ENCODE peak calls at places on chromosomes 2 and 18, in six cellular contexts. O is adrenal gland, P is small intestine, U is HCT116, K is A549, J is mammary epithelial cell. M is an unnamed sample.

GRCh38 chr18:37986665-37987064 is 421.1 kb upstream of the CELF4 start:
- DNase-seq in O (no peak), P (no peak), U (no peak), K (no peak), J (no peak), M (no peak)

GRCh38 chr2:71712179-71712818 is 258.9 kb downstream of the DYSF start:
- DNase-seq in O (no peak), P (peak), U (no peak), K (no peak), J (no peak), M (no peak)

GRCh38 chr2:213246665-213247281 is 37.5 kb upstream of the SPAG16 start:
- DNase-seq in O (peak), P (peak), U (peak), K (no peak), J (peak), M (no peak)

GRCh38 chr2:54388093-54388492 is 68.0 kb upstream of the SPTBN1 start:
- DNase-seq in O (no peak), P (no peak), U (no peak), K (no peak), J (no peak), M (no peak)

GRCh38 chr2:241031436-241032165 is 33.2 kb downstream of the SNED1 start:
- DNase-seq in O (peak), P (no peak), U (no peak), K (no peak), J (no peak), M (no peak)

GRCh38 chr2:159396796-159397195 is 110.3 kb upstream of the WDSUB1 start:
- DNase-seq in O (no peak), P (no peak), U (no peak), K (no peak), J (no peak), M (no peak)

GRCh38 chr2:10036095-10036879 is 7.1 kb upstream of the KLF11 start:
- DNase-seq in O (peak), P (no peak), U (no peak), K (peak), J (peak), M (peak)

GRCh38 chr18:13823707-13824395 is at the start of gene MC5R:
- DNase-seq in O (peak), P (peak), U (no peak), K (peak), J (peak), M (peak)

GRCh38 chr2:207571370-207571769 is 41.6 kb downstream of the CREB1 start:
- DNase-seq in O (no peak), P (no peak), U (no peak), K (no peak), J (no peak), M (no peak)

GRCh38 chr2:39516347-39517101 is 79.4 kb upstream of the MAP4K3 start:
- DNase-seq in O (peak), P (no peak), U (no peak), K (no peak), J (no peak), M (no peak)
- H3K27ac ChIP-seq in O (no peak), P (peak), U (no peak), K (peak), J (no peak), M (no peak)

GRCh38 chr2:19738707-19739106 is 163.1 kb downstream of the TTC32 start:
- DNase-seq in O (peak), P (no peak), U (no peak), K (no peak), J (no peak), M (no peak)
- H3K27ac ChIP-seq in O (no peak), P (peak), U (no peak), K (no peak), J (no peak), M (no peak)

GRCh38 chr18:36300211-36300610 is 2.7 kb downstream of the FHOD3 start:
- DNase-seq in O (no peak), P (no peak), U (no peak), K (no peak), J (no peak), M (no peak)

GRCh38 chr18:36303203-36303844 is 5.8 kb downstream of the FHOD3 start:
- DNase-seq in O (no peak), P (no peak), U (no peak), K (no peak), J (no peak), M (no peak)

GRCh38 chr18:36304723-36305122 is 7.2 kb downstream of the FHOD3 start:
- DNase-seq in O (no peak), P (no peak), U (no peak), K (no peak), J (no peak), M (no peak)

GRCh38 chr18:36302676-36303075 is 5.2 kb downstream of the FHOD3 start:
- DNase-seq in O (no peak), P (no peak), U (no peak), K (no peak), J (no peak), M (no peak)

DNA sequence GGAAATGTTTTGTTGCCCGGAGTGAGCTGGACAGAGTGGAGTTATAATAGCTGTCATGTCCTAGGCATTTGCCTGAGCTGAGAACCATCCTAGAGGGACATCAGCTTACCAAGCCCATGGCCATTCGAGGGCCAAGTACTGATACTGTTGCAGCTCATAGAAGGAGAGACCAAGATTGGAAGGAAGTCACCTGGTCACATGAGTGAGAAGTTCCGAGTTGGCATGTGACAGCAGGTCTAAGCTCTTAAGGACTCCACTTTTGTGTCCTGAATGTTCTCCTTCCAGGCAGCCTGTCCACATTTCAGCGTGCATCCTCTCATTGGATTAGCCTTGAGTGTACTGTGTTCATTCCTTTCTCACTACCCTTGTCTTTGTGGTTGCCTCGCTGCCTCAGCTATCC is 4.4 kb downstream of the FHOD3 start:
- DNase-seq in O (no peak), P (no peak), U (no peak), K (no peak), J (no peak), M (no peak)
- H3K27ac ChIP-seq in O (no peak), P (no peak), U (no peak), K (no peak), J (no peak), M (no peak)

GRCh38 chr2:45184606-45185005 is 175.4 kb upstream of the SIX2 start:
- DNase-seq in O (no peak), P (no peak), U (peak), K (peak), J (peak), M (no peak)
- H3K27ac ChIP-seq in O (no peak), P (no peak), U (no peak), K (no peak), J (peak), M (no peak)

M was measured in substantia nigra.